ENCODE peak calls at places on chromosomes 2 and 18, in eight cellular contexts. L is lower lobe of right lung; H is kidney; Q is left ventricle myocardium inferior; B is fibroblast of lung; Y is neuronal stem cell; S is effector memory CD4-positive, alpha-beta T cell; I is cardiac muscle cell. G is an unnamed sample. For H3K4me1, the result is how much of the 10 kb centered on the place peaks cover.

GRCh38 chr2:57408587-57408986 is 638.0 kb upstream of the VRK2 start:
- DNase-seq in L (no peak), H (no peak), Q (no peak), B (no peak), Y (no peak), S (no peak), I (no peak), G (no peak)

GRCh38 chr2:148967484-148967883 is 71.0 kb upstream of the LYPD6B start:
- DNase-seq in L (no peak), H (no peak), Q (no peak), B (no peak), Y (no peak), S (no peak), I (peak), G (no peak)

GRCh38 chr2:188734688-188735087 is 239.5 kb upstream of the COL3A1 start:
- DNase-seq in L (no peak), H (no peak), Q (no peak), B (peak), Y (no peak), S (no peak), I (peak), G (no peak)

GRCh38 chr2:121000804-121001203 is 265.1 kb downstream of the GLI2 start:
- DNase-seq in L (no peak), H (no peak), Q (no peak), B (no peak), Y (no peak), S (no peak), I (no peak), G (no peak)

GRCh38 chr2:36423172-36423571 is 67.6 kb downstream of the CRIM1 start:
- DNase-seq in L (no peak), H (no peak), Q (no peak), B (no peak), Y (no peak), S (no peak), I (no peak), G (no peak)

GRCh38 chr2:20185176-20186022 is 39.5 kb downstream of the SDC1 start:
- DNase-seq in L (peak), H (peak), Q (peak), B (peak), Y (no peak), S (no peak), I (peak), G (no peak)

GRCh38 chr18:47758000-47758399 is 172.5 kb downstream of the SMAD2 start:
- DNase-seq in L (no peak), H (no peak), Q (no peak), B (no peak), Y (no peak), S (no peak), I (no peak), G (no peak)

GRCh38 chr18:65403534-65403933 is 347.3 kb upstream of the CDH7 start:
- DNase-seq in L (no peak), H (no peak), Q (no peak), B (no peak), Y (no peak), S (no peak), I (no peak), G (no peak)

GRCh38 chr2:134225173-134225572 is 28.7 kb upstream of the MGAT5 start:
- DNase-seq in L (no peak), H (no peak), Q (no peak), B (no peak), Y (no peak), S (no peak), I (no peak), G (no peak)

GRCh38 chr18:56407631-56408030 is 230.8 kb downstream of the TXNL1 start:
- DNase-seq in L (no peak), H (no peak), Q (no peak), B (peak), Y (no peak), S (no peak), I (no peak), G (no peak)

GRCh38 chr2:240184198-240184590 is 43.7 kb upstream of the OTOS start:
- DNase-seq in L (no peak), H (no peak), Q (no peak), B (no peak), Y (no peak), S (no peak), I (no peak), G (peak)

GRCh38 chr2:156190532-156190931 is 142.0 kb downstream of the NR4A2 start:
- DNase-seq in L (no peak), H (no peak), Q (no peak), B (no peak), Y (no peak), S (no peak), I (no peak), G (no peak)

GRCh38 chr18:50642439-50642838 is 82.6 kb downstream of the MAPK4 start:
- DNase-seq in L (no peak), H (no peak), Q (no peak), B (no peak), Y (no peak), S (no peak), I (no peak), G (no peak)

GRCh38 chr2:70124983-70125480 is 37.8 kb downstream of the PCBP1 start:
- DNase-seq in L (peak), H (peak), Q (peak), B (peak), Y (no peak), S (peak), I (peak), G (peak)

GRCh38 chr2:241867776-241868420 is 1.6 kb upstream of the RTP5 start:
- DNase-seq in L (no peak), H (peak), Q (peak), B (no peak), Y (no peak), S (peak), I (no peak), G (no peak)

GRCh38 chr2:30622452-30622851 is 175.4 kb downstream of the LCLAT1 start:
- DNase-seq in L (no peak), H (no peak), Q (no peak), B (no peak), Y (no peak), S (no peak), I (no peak), G (no peak)

GRCh38 chr2:105883911-105884694 is 139.4 kb downstream of the NCK2 start:
- DNase-seq in L (no peak), H (no peak), Q (no peak), B (no peak), Y (no peak), S (no peak), I (no peak), G (no peak)

GRCh38 chr2:210072922-210073509 is 70.6 kb downstream of the RPE start:
- DNase-seq in L (no peak), H (no peak), Q (no peak), B (peak), Y (no peak), S (no peak), I (peak), G (no peak)

GRCh38 chr18:2651981-2652380 is 3.5 kb upstream of the SMCHD1 start:
- DNase-seq in L (no peak), H (no peak), Q (no peak), B (no peak), Y (no peak), S (no peak), I (no peak), G (no peak)

GRCh38 chr2:240211096-240211495 is 70.6 kb upstream of the OTOS start:
- DNase-seq in L (no peak), H (no peak), Q (no peak), B (no peak), Y (no peak), S (no peak), I (no peak), G (peak)

GRCh38 chr2:138536302-138536701 is 34.7 kb downstream of the SPOPL start:
- DNase-seq in L (no peak), H (no peak), Q (no peak), B (peak), Y (no peak), S (no peak), I (peak), G (no peak)

GRCh38 chr2:54634564-54635511 is 88.6 kb upstream of the EML6 start:
- DNase-seq in L (no peak), H (peak), Q (peak), B (peak), Y (no peak), S (no peak), I (peak), G (peak)

GRCh38 chr2:110713508-110714362 is 18.6 kb upstream of the ACOXL start:
- DNase-seq in L (no peak), H (no peak), Q (no peak), B (no peak), Y (no peak), S (no peak), I (no peak), G (no peak)

GRCh38 chr2:43131890-43132522 is 94.4 kb downstream of the ZFP36L2 start:
- DNase-seq in L (no peak), H (peak), Q (no peak), B (no peak), Y (no peak), S (no peak), I (no peak), G (no peak)

GRCh38 chr2:219553463-219553862 is 9.6 kb downstream of the TMEM198 start:
- DNase-seq in L (no peak), H (no peak), Q (no peak), B (no peak), Y (no peak), S (no peak), I (no peak), G (no peak)

GRCh38 chr2:230067990-230068657 is 600 bp downstream of the SLC16A14 start:
- DNase-seq in L (peak), H (peak), Q (peak), B (peak), Y (peak), S (no peak), I (peak), G (peak)

GRCh38 chr2:236107536-236107935 is 60.6 kb downstream of the GBX2 start:
- DNase-seq in L (no peak), H (no peak), Q (no peak), B (no peak), Y (no peak), S (no peak), I (no peak), G (no peak)

GRCh38 chr18:13433685-13434084 is 215.1 kb downstream of the LDLRAD4 start:
- DNase-seq in L (no peak), H (no peak), Q (no peak), B (no peak), Y (no peak), S (no peak), I (no peak), G (no peak)

GRCh38 chr2:74860521-74860920 is 26.6 kb downstream of the HK2 start:
- DNase-seq in L (no peak), H (no peak), Q (no peak), B (no peak), Y (no peak), S (no peak), I (no peak), G (no peak)

GRCh38 chr2:74862268-74862964 is 28.5 kb downstream of the HK2 start:
- DNase-seq in L (no peak), H (no peak), Q (no peak), B (no peak), Y (no peak), S (no peak), I (no peak), G (no peak)

GRCh38 chr2:74865770-74866674 is 32.1 kb downstream of the HK2 start:
- DNase-seq in L (no peak), H (no peak), Q (no peak), B (no peak), Y (no peak), S (no peak), I (no peak), G (no peak)

GRCh38 chr2:74864728-74865722 is 31.1 kb downstream of the HK2 start:
- DNase-seq in L (peak), H (no peak), Q (no peak), B (peak), Y (no peak), S (no peak), I (peak), G (no peak)

GRCh38 chr2:74863802-74864248 is 29.9 kb downstream of the HK2 start:
- DNase-seq in L (no peak), H (no peak), Q (no peak), B (no peak), Y (no peak), S (no peak), I (no peak), G (no peak)
- H3K4me3 ChIP-seq in L (no peak), H (no peak), Q (no peak), B (no peak), Y (no peak), S (no peak), I (no peak), G (no peak)

GRCh38 chr2:216535454-216535995 is 36.9 kb downstream of the RPL37A start:
- DNase-seq in L (peak), H (peak), Q (peak), B (peak), Y (no peak), S (no peak), I (peak), G (peak)
- H3K4me1 ChIP-seq in L (under half), H (under half), Q (half or more), B (under half), Y (under half), S (under half), I (half or more), G (under half)

GRCh38 chr2:226837787-226838603 is 2.1 kb downstream of the RHBDD1 start:
- DNase-seq in L (no peak), H (no peak), Q (no peak), B (no peak), Y (no peak), S (no peak), I (no peak), G (no peak)

GRCh38 chr2:226839960-226840359 is 4.1 kb downstream of the RHBDD1 start:
- DNase-seq in L (no peak), H (no peak), Q (no peak), B (no peak), Y (no peak), S (no peak), I (no peak), G (no peak)

GRCh38 chr2:226837334-226837733 is 1.5 kb downstream of the RHBDD1 start:
- DNase-seq in L (no peak), H (no peak), Q (no peak), B (no peak), Y (no peak), S (no peak), I (no peak), G (no peak)

GRCh38 chr2:226836548-226836885 is 663 bp downstream of the RHBDD1 start:
- DNase-seq in L (no peak), H (no peak), Q (no peak), B (no peak), Y (no peak), S (no peak), I (peak), G (no peak)

DNA sequence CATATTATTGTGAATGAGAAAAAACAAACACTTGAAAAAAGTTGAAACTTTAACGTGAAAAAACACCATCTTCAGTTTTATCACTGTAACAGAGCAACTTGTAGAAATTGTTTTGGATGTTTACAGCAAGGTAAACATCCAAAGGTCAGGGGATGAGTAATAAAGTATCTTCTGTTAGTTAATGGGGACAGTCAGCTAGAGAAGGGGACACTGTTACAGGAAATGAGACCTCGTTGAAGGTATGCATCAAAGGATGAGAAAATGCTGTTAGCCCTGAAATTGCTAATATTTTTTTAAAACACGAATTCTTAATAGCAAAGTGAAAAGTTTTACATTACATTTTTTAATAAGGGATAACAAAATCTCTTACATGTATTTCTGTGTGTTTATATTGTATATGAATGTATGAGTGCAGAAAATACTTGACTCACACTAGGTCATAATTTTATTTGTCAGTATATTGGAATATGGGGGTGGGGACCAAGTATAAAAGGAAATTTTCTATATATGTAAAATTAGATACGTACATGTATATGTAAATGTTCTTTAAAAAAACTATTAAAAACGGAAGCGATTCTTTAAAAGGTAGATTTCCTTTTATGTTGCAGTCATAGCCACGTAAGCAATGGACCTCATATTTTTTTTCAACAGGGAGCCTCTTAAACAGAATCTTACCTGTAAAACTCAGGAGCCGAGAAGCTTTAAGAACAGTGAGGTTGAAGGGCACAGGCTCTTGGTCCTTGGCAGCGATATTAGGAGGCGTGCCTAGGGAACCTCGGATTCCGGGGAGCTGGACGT is 3.1 kb downstream of the RHBDD1 start:
- DNase-seq in L (no peak), H (no peak), Q (no peak), B (no peak), Y (no peak), S (no peak), I (no peak), G (no peak)
- H3K4me3 ChIP-seq in L (no peak), H (no peak), Q (no peak), B (no peak), Y (no peak), S (peak), I (no peak), G (no peak)

DNA sequence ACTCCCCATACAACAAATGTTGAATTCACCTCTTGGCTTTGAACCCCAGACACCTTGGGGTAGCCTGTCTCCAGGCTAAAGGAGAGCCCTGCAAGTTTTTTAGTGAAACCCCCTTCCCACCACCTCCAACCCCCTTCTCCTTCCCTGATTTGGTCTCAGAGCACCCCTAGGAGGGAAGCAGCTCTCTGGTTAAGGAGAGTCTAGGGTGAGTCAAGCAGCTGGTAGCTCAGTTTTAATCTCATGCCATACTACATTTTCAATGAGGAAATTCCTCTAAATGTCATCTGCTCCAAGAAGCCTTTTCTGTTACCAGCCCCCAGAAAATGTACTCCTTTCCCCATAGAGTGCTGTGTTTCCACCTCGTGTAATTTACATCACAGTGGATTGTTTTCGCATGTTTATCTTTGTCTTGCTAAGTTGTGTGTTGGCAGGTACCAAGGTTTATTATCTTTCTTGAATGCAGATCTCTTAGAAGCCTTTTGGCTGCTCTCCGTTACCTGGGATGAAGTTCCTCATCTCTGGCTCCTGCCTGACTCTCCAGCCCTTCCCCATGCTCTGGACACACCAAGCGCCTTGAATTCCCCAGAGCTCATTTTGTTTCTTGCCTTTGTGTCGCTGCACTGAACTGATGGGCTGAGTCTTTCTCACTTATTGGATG is 82.2 kb downstream of the ASAP2 start:
- DNase-seq in L (no peak), H (no peak), Q (no peak), B (peak), Y (no peak), S (no peak), I (peak), G (no peak)
- H3K4me1 ChIP-seq in L (under half), H (under half), Q (under half), B (under half), Y (under half), S (under half), I (under half), G (half or more)

GRCh38 chr2:205902041-205902898 is 183.7 kb downstream of the INO80D start:
- DNase-seq in L (no peak), H (no peak), Q (no peak), B (peak), Y (no peak), S (no peak), I (peak), G (no peak)
- H3K4me3 ChIP-seq in L (no peak), H (no peak), Q (peak), B (no peak), Y (no peak), S (no peak), I (no peak), G (no peak)

GRCh38 chr18:80232710-80233109 is 14.6 kb downstream of the PARD6G start:
- DNase-seq in L (no peak), H (no peak), Q (no peak), B (no peak), Y (no peak), S (no peak), I (no peak), G (no peak)

GRCh38 chr18:80231151-80231550 is 16.2 kb downstream of the PARD6G start:
- DNase-seq in L (no peak), H (no peak), Q (no peak), B (no peak), Y (no peak), S (no peak), I (no peak), G (no peak)

GRCh38 chr18:80232030-80232429 is 15.3 kb downstream of the PARD6G start:
- DNase-seq in L (no peak), H (no peak), Q (no peak), B (no peak), Y (no peak), S (no peak), I (no peak), G (no peak)

GRCh38 chr18:80229766-80230745 is 17.3 kb downstream of the PARD6G start:
- DNase-seq in L (no peak), H (no peak), Q (no peak), B (no peak), Y (no peak), S (no peak), I (no peak), G (no peak)

GRCh38 chr18:80231616-80232015 is 15.7 kb downstream of the PARD6G start:
- DNase-seq in L (no peak), H (no peak), Q (no peak), B (no peak), Y (no peak), S (no peak), I (no peak), G (no peak)
- H3K4me1 ChIP-seq in L (under half), H (under half), Q (under half), B (under half), Y (under half), S (under half), I (under half), G (under half)